ENCODE peak calls at places on chromosomes 3 and 15, in four cellular contexts. P is neuronal stem cell, U is endothelial cell of umbilical vein, H is tibial artery. D is an unnamed sample.

GRCh38 chr15:46768287-46768686 is 949.0 kb upstream of the SEMA6D start:
- DNase-seq in P (no peak), U (no peak), H (no peak), D (no peak)

GRCh38 chr3:122366379-122366749 is 16.7 kb downstream of the MIX23 start:
- DNase-seq in P (no peak), U (no peak), H (no peak), D (no peak)

GRCh38 chr15:75211436-75212199 is 9.9 kb downstream of the C15orf39 start:
- DNase-seq in P (no peak), U (no peak), H (no peak), D (no peak)

GRCh38 chr3:43004282-43004681 is 25.2 kb downstream of the GASK1A start:
- DNase-seq in P (no peak), U (no peak), H (no peak), D (no peak)

GRCh38 chr3:193788189-193788946 is 195.4 kb downstream of the OPA1 start:
- DNase-seq in P (peak; percentile 67), U (peak; percentile 76), H (no peak), D (no peak)

GRCh38 chr15:59953392-59953883 is 50.7 kb upstream of the FOXB1 start:
- DNase-seq in P (no peak), U (no peak), H (no peak), D (no peak)

GRCh38 chr15:58639992-58640391 is 109.5 kb downstream of the ADAM10 start:
- DNase-seq in P (no peak), U (no peak), H (no peak), D (no peak)

GRCh38 chr3:155853214-155854146 is 747 bp downstream of the SLC33A1 start:
- DNase-seq in P (peak; percentile 35), U (no peak), H (no peak), D (no peak)

GRCh38 chr15:99437315-99438221 is 128.2 kb upstream of the MEF2A start:
- DNase-seq in P (no peak), U (no peak), H (peak; percentile 66), D (no peak)

GRCh38 chr3:11998091-11998490 is 6.1 kb upstream of the SYN2 start:
- DNase-seq in P (no peak), U (no peak), H (no peak), D (no peak)

GRCh38 chr15:48090666-48091065 is 30.1 kb upstream of the SLC24A5 start:
- DNase-seq in P (no peak), U (no peak), H (no peak), D (no peak)

GRCh38 chr3:17033516-17034168 is 148.9 kb downstream of the PLCL2 start:
- DNase-seq in P (no peak), U (no peak), H (no peak), D (no peak)

GRCh38 chr15:31587583-31587982 is 260.9 kb downstream of the KLF13 start:
- DNase-seq in P (no peak), U (no peak), H (no peak), D (no peak)
- H3K27ac ChIP-seq in P (no peak overlapping the region), U (no peak overlapping the region), H (no peak overlapping the region), D (no peak overlapping the region)

GRCh38 chr15:62899090-62899493 is 143.5 kb upstream of the TPM1 start:
- DNase-seq in P (no peak), U (no peak), H (no peak), D (no peak)
- H3K4me1 ChIP-seq in P (peaks cover 22% of the 10 kb centered on the region), U (peaks cover 40% of the 10 kb centered on the region), H (peaks cover 5% of the 10 kb centered on the region), D (peaks cover 4% of the 10 kb centered on the region)

GRCh38 chr15:66848116-66848515 is 146.1 kb downstream of the SMAD6 start:
- DNase-seq in P (no peak), U (no peak), H (no peak), D (no peak)

GRCh38 chr15:66850078-66850991 is 148.3 kb downstream of the SMAD6 start:
- DNase-seq in P (no peak), U (peak; percentile 60), H (peak; percentile 77), D (no peak)

GRCh38 chr15:66849746-66850077 is 147.7 kb downstream of the SMAD6 start:
- DNase-seq in P (no peak), U (no peak), H (no peak), D (no peak)

GRCh38 chr15:66848666-66849392 is 146.8 kb downstream of the SMAD6 start:
- DNase-seq in P (no peak), U (no peak), H (no peak), D (no peak)

GRCh38 chr15:66849393-66849745 is 147.3 kb downstream of the SMAD6 start:
- DNase-seq in P (no peak), U (no peak), H (no peak), D (no peak)
- H3K27ac ChIP-seq in P (no peak overlapping the region), U (no peak overlapping the region), H (peak overlapping the region; percentile 83), D (no peak overlapping the region)

DNA sequence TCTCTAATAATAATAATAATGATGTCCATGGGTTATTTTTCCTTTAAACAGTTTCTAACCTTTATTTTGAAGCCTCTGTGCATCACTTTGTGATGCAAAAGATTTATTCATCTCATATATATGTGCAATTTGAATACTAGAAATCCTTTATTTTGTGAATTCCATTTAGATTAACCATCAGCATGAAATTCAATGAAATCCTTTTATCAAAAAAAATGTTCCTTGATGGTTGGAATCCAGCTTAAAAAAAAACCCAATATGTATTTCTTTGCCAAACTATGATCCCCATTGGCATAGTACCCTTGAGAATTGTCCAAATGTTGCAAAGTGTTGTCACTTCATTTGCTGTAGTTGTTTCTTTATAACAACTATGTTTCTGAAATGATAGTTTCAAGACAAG is 7.4 kb downstream of the TBC1D23 start:
- DNase-seq in P (no peak), U (no peak), H (no peak), D (no peak)
- H3K4me1 ChIP-seq in P (no peaks in the 10 kb centered on the region), U (peaks cover 4% of the 10 kb centered on the region), H (no peaks in the 10 kb centered on the region), D (no peaks in the 10 kb centered on the region)

D was measured in iPS DF 6.9.